ENCODE peak calls at places on chromosomes 7 and 10, in ten cellular contexts. U is gastrocnemius medialis; S is CD4-positive, alpha-beta T cell; N is HCT116; B is HFF-Myc; O is AG09319; E is MM.1S; F is IMR-90; D is pancreas; C is GM20000. R is an unnamed sample.

GRCh38 chr10:16156681-16157080 is 280.1 kb upstream of the PTER start:
- DNase-seq in E (no peak), D (no peak), S (no peak), N (no peak), F (no peak), U (no peak), C (no peak), O (no peak), B (no peak), R (no peak)

GRCh38 chr7:22651534-22652243 is 75.3 kb upstream of the IL6 start:
- DNase-seq in U (no peak), N (no peak), B (peak; percentile 39), D (no peak), C (no peak), S (no peak), E (no peak), O (no peak), F (peak; percentile 83), R (no peak)

GRCh38 chr10:79058899-79059771 is 9.6 kb upstream of the ZMIZ1 start:
- DNase-seq in B (no peak), C (no peak), F (no peak), U (no peak), N (no peak), D (peak; percentile 81), E (no peak), O (no peak), S (no peak), R (no peak)

GRCh38 chr10:20254497-20254896 is 438.3 kb downstream of the PLXDC2 start:
- DNase-seq in F (no peak), B (no peak), U (no peak), N (no peak), D (no peak), E (no peak), O (no peak), S (no peak), C (no peak), R (no peak)

GRCh38 chr10:91210435-91210834 is 10.0 kb upstream of the PCGF5 start:
- DNase-seq in S (no peak), E (peak; percentile 97), N (no peak), O (no peak), D (peak; percentile 50), F (no peak), U (no peak), B (peak; percentile 30), C (no peak), R (no peak)

GRCh38 chr10:112004075-112004474 is 179.5 kb downstream of the GPAM start:
- DNase-seq in S (no peak), N (no peak), O (no peak), D (no peak), F (no peak), U (no peak), C (no peak), E (no peak), B (no peak), R (no peak)

GRCh38 chr10:6044060-6044459 is 18.1 kb downstream of the IL2RA start:
- DNase-seq in O (no peak), E (no peak), N (no peak), C (no peak), D (no peak), S (no peak), F (no peak), U (no peak), B (no peak), R (no peak)

GRCh38 chr7:85185355-85186082 is 1.3 kb downstream of the SEMA3D start:
- DNase-seq in O (no peak), U (no peak), S (no peak), C (peak; percentile 14), F (peak; percentile 61), E (no peak), N (no peak), D (no peak), B (peak; percentile 39), R (peak; percentile 7)

GRCh38 chr7:79893991-79894390 is 240.6 kb upstream of the GNAI1 start:
- DNase-seq in U (no peak), F (peak; percentile 48), B (no peak), D (no peak), E (no peak), C (no peak), S (no peak), N (no peak), O (no peak), R (no peak)

GRCh38 chr7:25073451-25073850 is 51.6 kb downstream of the CYCS start:
- DNase-seq in C (no peak), D (no peak), B (no peak), E (no peak), F (peak; percentile 86), S (no peak), U (no peak), O (no peak), N (no peak), R (no peak)

GRCh38 chr10:60943372-60944158 is 420 bp downstream of the RHOBTB1 start:
- DNase-seq in O (no peak), S (no peak), N (peak; percentile 3), B (no peak), D (peak; percentile 58), F (peak; percentile 40), C (peak; percentile 45), U (peak; percentile 78), E (peak; percentile 24), R (peak; percentile 17)

GRCh38 chr7:24970676-24971075 is 9.3 kb downstream of the OSBPL3 start:
- DNase-seq in C (no peak), O (no peak), F (no peak), B (no peak), E (no peak), N (no peak), D (no peak), S (no peak), U (no peak), R (no peak)

GRCh38 chr7:33039257-33039904 is 23.2 kb downstream of the NT5C3A start:
- DNase-seq in E (peak; percentile 67), S (no peak), N (no peak), C (peak; percentile 37), F (no peak), B (no peak), O (no peak), D (no peak), U (no peak), R (peak; percentile 30)

GRCh38 chr7:223861-224260 is 31.5 kb downstream of the FAM20C start:
- DNase-seq in E (no peak), B (no peak), D (no peak), N (no peak), F (no peak), C (no peak), U (no peak), O (no peak), S (no peak), R (no peak)

GRCh38 chr10:70537398-70538194 is 59.0 kb downstream of the PALD1 start:
- DNase-seq in E (peak; percentile 14), N (no peak), S (no peak), D (peak; percentile 28), B (no peak), F (no peak), O (no peak), U (no peak), C (peak; percentile 46), R (no peak)
- TF ChIP-seq CTCF in E (peak; percentile 47), N (peak; percentile 84), S (peak; percentile 23), D (no peak), B (peak; percentile 45), F (peak; percentile 25), O (peak; percentile 12), U (no peak), C (peak; percentile 43), R (peak; percentile 37)

GRCh38 chr10:114304566-114305421 is 65.7 kb downstream of the VWA2 start:
- DNase-seq in N (no peak), C (peak; percentile 73), B (no peak), E (peak; percentile 45), S (peak; percentile 34), D (peak; percentile 33), U (no peak), O (no peak), F (no peak), R (peak; percentile 62)
- TF ChIP-seq CTCF in N (peak; percentile 90), C (peak; percentile 71), B (peak; percentile 76), E (peak; percentile 78), S (peak; percentile 19), D (no peak), U (no peak), O (peak; percentile 61), F (peak; percentile 38), R (peak; percentile 72)

GRCh38 chr7:20329389-20330175 is 1.1 kb upstream of the ITGB8 start:
- DNase-seq in N (peak; percentile 83), B (no peak), S (no peak), O (no peak), U (no peak), C (peak; percentile 75), F (peak; percentile 71), D (peak; percentile 74), E (peak; percentile 93), R (peak; percentile 67)
- TF ChIP-seq CTCF in N (peak; percentile 25), B (peak; percentile 20), S (no peak), O (peak; percentile 35), U (no peak), C (no peak), F (peak; percentile 26), D (no peak), E (no peak), R (no peak)

DNA sequence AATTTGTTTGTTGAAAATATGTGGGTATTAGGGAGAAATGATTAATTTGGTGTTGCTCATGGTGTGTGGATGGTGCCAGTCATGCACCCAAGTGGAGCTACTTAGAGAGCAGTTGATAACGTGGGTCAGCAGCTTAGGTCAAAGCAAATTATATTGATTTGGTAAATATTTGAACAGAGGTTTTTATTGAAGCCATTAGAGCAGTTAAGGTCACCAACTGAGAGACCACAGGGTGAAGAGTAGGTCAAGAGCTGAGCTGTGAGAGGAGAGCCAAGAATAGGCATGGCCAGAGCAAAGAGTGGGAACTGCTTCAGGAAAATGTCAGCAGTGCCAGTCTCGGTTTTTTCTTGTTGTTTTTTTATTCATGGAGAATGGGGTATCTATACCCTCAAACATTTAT is 97.9 kb downstream of the TMEM168 start:
- DNase-seq in E (no peak), F (no peak), C (no peak), N (no peak), D (no peak), B (no peak), S (no peak), U (no peak), O (no peak), R (no peak)
- TF ChIP-seq CTCF in E (no peak), F (no peak), C (no peak), N (no peak), D (no peak), B (no peak), S (no peak), U (no peak), O (no peak), R (no peak)

R was measured in GM10248.